ENCODE peak calls at places on chromosomes 6 and 20, in five cellular contexts. C, P, Z, Q and B are unnamed samples.

GRCh38 chr6:5248302-5249098 is 12.2 kb downstream of the LYRM4 start:
- DNase-seq in C (no peak), P (no peak), Z (no peak), Q (no peak), B (no peak)

GRCh38 chr6:119077643-119078448 is 618 bp downstream of the FAM184A start:
- DNase-seq in C (peak), P (no peak), Z (peak), Q (peak), B (peak)

GRCh38 chr6:109513571-109514071 is 30.6 kb upstream of the ZBTB24 start:
- DNase-seq in C (no peak), P (peak), Z (peak), Q (no peak), B (no peak)

GRCh38 chr6:129517288-129517687 is 192.7 kb downstream of the ARHGAP18 start:
- DNase-seq in C (no peak), P (no peak), Z (peak), Q (no peak), B (no peak)

GRCh38 chr20:43243672-43244269 is 54.1 kb upstream of the PTPRT start:
- DNase-seq in C (peak), P (no peak), Z (no peak), Q (no peak), B (no peak)

GRCh38 chr6:35562060-35562459 is 49.4 kb upstream of the TULP1 start:
- DNase-seq in C (no peak), P (peak), Z (no peak), Q (no peak), B (no peak)

GRCh38 chr6:31559958-31560696 is 12.0 kb upstream of the LTA start:
- DNase-seq in C (no peak), P (peak), Z (peak), Q (peak), B (no peak)

GRCh38 chr6:38730136-38730862 is 15.2 kb downstream of the DNAH8 start:
- DNase-seq in C (no peak), P (no peak), Z (no peak), Q (no peak), B (no peak)